ENCODE peak calls at places on chromosomes 5 and 9, in six cellular contexts. W is Caki2, N is germinal center, Q is amniotic stem cell, O is OCI-M1, F is astrocyte of the spinal cord. C is an unnamed sample.

GRCh38 chr9:130554606-130555005 is 24.8 kb upstream of the FUBP3 start:
- DNase-seq in O (no peak), W (no peak), N (no peak), Q (no peak), F (no peak), C (no peak)

GRCh38 chr5:124395287-124395686 is 351.2 kb downstream of the ZNF608 start:
- DNase-seq in O (no peak), N (no peak), Q (no peak), F (peak; percentile 32), W (no peak), C (no peak)

GRCh38 chr9:131810351-131811170 is 70.7 kb upstream of the RAPGEF1 start:
- DNase-seq in N (no peak), W (no peak), Q (no peak), F (no peak), O (no peak), C (no peak)

GRCh38 chr9:99173570-99174504 is 47.9 kb downstream of the ALG2 start:
- DNase-seq in O (no peak), Q (no peak), N (no peak), W (no peak), F (no peak), C (no peak)

GRCh38 chr5:137205237-137205636 is 293.9 kb downstream of the SPOCK1 start:
- DNase-seq in O (no peak), W (no peak), F (no peak), Q (no peak), N (no peak), C (no peak)

GRCh38 chr9:109094268-109094667 is 25.5 kb downstream of the TMEM245 start:
- DNase-seq in F (no peak), N (no peak), Q (no peak), O (no peak), W (no peak), C (no peak)

GRCh38 chr5:98144710-98145109 is 628.8 kb upstream of the RGMB start:
- DNase-seq in O (no peak), F (no peak), Q (no peak), W (no peak), N (no peak), C (no peak)

GRCh38 chr5:178538624-178539344 is 51.4 kb downstream of the COL23A1 start:
- DNase-seq in O (no peak), F (no peak), Q (no peak), W (no peak), N (no peak), C (no peak)

GRCh38 chr9:92097997-92098482 is 17.2 kb downstream of the SPTLC1 start:
- DNase-seq in Q (no peak), W (peak; percentile 98), F (peak; percentile 87), O (no peak), N (no peak), C (no peak)

GRCh38 chr5:1709186-1709803 is 90.3 kb downstream of the MRPL36 start:
- DNase-seq in F (no peak), N (no peak), O (no peak), W (peak; percentile 72), Q (no peak), C (no peak)

GRCh38 chr9:120583958-120584369 is 4.0 kb upstream of the CDK5RAP2 start:
- DNase-seq in O (peak; percentile 95), W (peak; percentile 43), F (peak; percentile 92), N (peak; percentile 76), Q (no peak), C (no peak)

GRCh38 chr9:130138791-130139190 is 33.4 kb upstream of the NCS1 start:
- DNase-seq in N (no peak), Q (peak; percentile 54), F (peak; percentile 98), O (no peak), W (no peak), C (peak; percentile 8)

GRCh38 chr9:92686954-92687353 is 17.0 kb upstream of the IPPK start:
- DNase-seq in O (peak; percentile 4), N (no peak), F (no peak), W (no peak), Q (no peak), C (no peak)

GRCh38 chr9:135087489-135087791 is at the start of gene OLFM1:
- DNase-seq in W (peak; percentile 57), F (peak; percentile 16), N (peak; percentile 18), Q (peak; percentile 13), O (no peak), C (peak; percentile 34)

GRCh38 chr9:134061688-134062371 is 6.0 kb downstream of the BRD3 start:
- DNase-seq in F (no peak), O (no peak), Q (no peak), N (no peak), W (no peak), C (no peak)

GRCh38 chr5:141692919-141693848 is 11.2 kb upstream of the ARAP3 start:
- DNase-seq in Q (no peak), N (no peak), F (peak; percentile 24), O (peak; percentile 46), W (peak; percentile 86), C (peak; percentile 24)

GRCh38 chr5:169020102-169020501 is 280.8 kb downstream of the SLIT3 start:
- DNase-seq in N (no peak), O (peak; percentile 3), Q (no peak), W (peak; percentile 44), F (peak; percentile 35), C (no peak)

GRCh38 chr9:97075289-97075870 is 36.4 kb upstream of the CTSV start:
- DNase-seq in Q (no peak), O (no peak), F (no peak), N (no peak), W (no peak), C (no peak)

GRCh38 chr5:89289604-89290003 is 406.6 kb upstream of the MEF2C start:
- DNase-seq in W (no peak), Q (no peak), F (peak; percentile 68), O (no peak), N (no peak), C (no peak)

GRCh38 chr9:96777539-96777864 is 385 bp downstream of the ZNF510 start:
- DNase-seq in N (no peak), F (no peak), Q (no peak), W (no peak), O (peak; percentile 67), C (no peak)